ENCODE peak calls at places on chromosomes 5 and 9, in eight cellular contexts. One of them, this sample, is unnamed.

GRCh38 chr5:141876628-141877477 is 1.4 kb downstream of the PCDH1 start:
- DNase-seq in posterior cingulate gyrus: no peak
- DNase-seq in fibroblast of mammary gland: no peak
- DNase-seq in NCI-H1436: no peak
- DNase-seq in DMS153: no peak
- DNase-seq in fibroblast of the conjunctiva: no peak
- DNase-seq in AG08395: no peak
- DNase-seq in astrocyte of the cerebellum: no peak
- DNase-seq in this sample: no peak

GRCh38 chr5:76457685-76458491 is 54.8 kb downstream of the IQGAP2 start:
- DNase-seq in posterior cingulate gyrus: no peak
- DNase-seq in fibroblast of mammary gland: no peak
- DNase-seq in NCI-H1436: no peak
- DNase-seq in DMS153: no peak
- DNase-seq in fibroblast of the conjunctiva: no peak
- DNase-seq in AG08395: no peak
- DNase-seq in astrocyte of the cerebellum: no peak
- DNase-seq in this sample: no peak

GRCh38 chr9:115341401-115341800 is 223.4 kb upstream of the TNC start:
- DNase-seq in posterior cingulate gyrus: no peak
- DNase-seq in fibroblast of mammary gland: peak
- DNase-seq in NCI-H1436: no peak
- DNase-seq in DMS153: no peak
- DNase-seq in fibroblast of the conjunctiva: peak
- DNase-seq in AG08395: peak
- DNase-seq in astrocyte of the cerebellum: no peak
- DNase-seq in this sample: no peak

GRCh38 chr5:912356-913091 is 19.8 kb downstream of the TRIP13 start:
- DNase-seq in posterior cingulate gyrus: peak
- DNase-seq in fibroblast of mammary gland: peak
- DNase-seq in NCI-H1436: peak
- DNase-seq in DMS153: peak
- DNase-seq in fibroblast of the conjunctiva: peak
- DNase-seq in AG08395: no peak
- DNase-seq in astrocyte of the cerebellum: peak
- DNase-seq in this sample: no peak

GRCh38 chr5:123090641-123091257 is 1.7 kb downstream of the PRDM6 start:
- DNase-seq in posterior cingulate gyrus: no peak
- DNase-seq in fibroblast of mammary gland: no peak
- DNase-seq in NCI-H1436: no peak
- DNase-seq in DMS153: no peak
- DNase-seq in fibroblast of the conjunctiva: no peak
- DNase-seq in AG08395: no peak
- DNase-seq in astrocyte of the cerebellum: no peak
- DNase-seq in this sample: no peak

GRCh38 chr5:157057459-157058370 is 1.2 kb downstream of the HAVCR1 start:
- DNase-seq in posterior cingulate gyrus: no peak
- DNase-seq in fibroblast of mammary gland: peak
- DNase-seq in NCI-H1436: no peak
- DNase-seq in DMS153: no peak
- DNase-seq in fibroblast of the conjunctiva: no peak
- DNase-seq in AG08395: no peak
- DNase-seq in astrocyte of the cerebellum: no peak
- DNase-seq in this sample: peak

GRCh38 chr5:155729684-155730059 is 597.3 kb upstream of the SGCD start:
- DNase-seq in posterior cingulate gyrus: peak
- DNase-seq in fibroblast of mammary gland: no peak
- DNase-seq in NCI-H1436: no peak
- DNase-seq in DMS153: no peak
- DNase-seq in fibroblast of the conjunctiva: no peak
- DNase-seq in AG08395: peak
- DNase-seq in astrocyte of the cerebellum: no peak
- DNase-seq in this sample: peak

GRCh38 chr5:5278815-5279381 is 138.8 kb downstream of the ADAMTS16 start:
- DNase-seq in posterior cingulate gyrus: no peak
- DNase-seq in fibroblast of mammary gland: no peak
- DNase-seq in NCI-H1436: no peak
- DNase-seq in DMS153: no peak
- DNase-seq in fibroblast of the conjunctiva: no peak
- DNase-seq in AG08395: no peak
- DNase-seq in astrocyte of the cerebellum: no peak
- DNase-seq in this sample: no peak

GRCh38 chr9:69649566-69650260 is 22.5 kb downstream of the APBA1 start:
- DNase-seq in posterior cingulate gyrus: no peak
- DNase-seq in fibroblast of mammary gland: peak
- DNase-seq in NCI-H1436: no peak
- DNase-seq in DMS153: no peak
- DNase-seq in fibroblast of the conjunctiva: no peak
- DNase-seq in AG08395: peak
- DNase-seq in astrocyte of the cerebellum: no peak
- DNase-seq in this sample: no peak

GRCh38 chr5:145697251-145698016 is 137.7 kb downstream of the PRELID2 start:
- DNase-seq in posterior cingulate gyrus: no peak
- DNase-seq in fibroblast of mammary gland: peak
- DNase-seq in NCI-H1436: no peak
- DNase-seq in DMS153: no peak
- DNase-seq in fibroblast of the conjunctiva: peak
- DNase-seq in AG08395: peak
- DNase-seq in astrocyte of the cerebellum: peak
- DNase-seq in this sample: no peak

GRCh38 chr9:118059520-118060278 is 355.5 kb downstream of the TLR4 start:
- DNase-seq in posterior cingulate gyrus: no peak
- DNase-seq in fibroblast of mammary gland: peak
- DNase-seq in NCI-H1436: peak
- DNase-seq in DMS153: no peak
- DNase-seq in fibroblast of the conjunctiva: no peak
- DNase-seq in AG08395: no peak
- DNase-seq in astrocyte of the cerebellum: peak
- DNase-seq in this sample: no peak

GRCh38 chr9:20479419-20480155 is 142.7 kb downstream of the MLLT3 start:
- DNase-seq in posterior cingulate gyrus: no peak
- DNase-seq in fibroblast of mammary gland: peak
- DNase-seq in NCI-H1436: no peak
- DNase-seq in DMS153: no peak
- DNase-seq in fibroblast of the conjunctiva: no peak
- DNase-seq in AG08395: no peak
- DNase-seq in astrocyte of the cerebellum: no peak
- DNase-seq in this sample: no peak

GRCh38 chr9:78366827-78367226 is 69.9 kb downstream of the PSAT1 start:
- DNase-seq in posterior cingulate gyrus: no peak
- DNase-seq in fibroblast of mammary gland: no peak
- DNase-seq in NCI-H1436: no peak
- DNase-seq in DMS153: no peak
- DNase-seq in fibroblast of the conjunctiva: no peak
- DNase-seq in AG08395: no peak
- DNase-seq in astrocyte of the cerebellum: peak
- DNase-seq in this sample: no peak

GRCh38 chr5:126450388-126450787 is 27.2 kb downstream of the GRAMD2B start:
- DNase-seq in posterior cingulate gyrus: no peak
- DNase-seq in fibroblast of mammary gland: no peak
- DNase-seq in NCI-H1436: no peak
- DNase-seq in DMS153: no peak
- DNase-seq in fibroblast of the conjunctiva: no peak
- DNase-seq in AG08395: no peak
- DNase-seq in astrocyte of the cerebellum: no peak
- DNase-seq in this sample: no peak

GRCh38 chr5:1382248-1382700 is 37.4 kb upstream of the CLPTM1L start:
- DNase-seq in posterior cingulate gyrus: no peak
- DNase-seq in fibroblast of mammary gland: no peak
- DNase-seq in NCI-H1436: no peak
- DNase-seq in DMS153: no peak
- DNase-seq in fibroblast of the conjunctiva: no peak
- DNase-seq in AG08395: no peak
- DNase-seq in astrocyte of the cerebellum: no peak
- DNase-seq in this sample: no peak

GRCh38 chr5:170087168-170087817 is 18.4 kb upstream of the FOXI1 start:
- DNase-seq in posterior cingulate gyrus: no peak
- DNase-seq in fibroblast of mammary gland: no peak
- DNase-seq in NCI-H1436: no peak
- DNase-seq in DMS153: no peak
- DNase-seq in fibroblast of the conjunctiva: no peak
- DNase-seq in AG08395: no peak
- DNase-seq in astrocyte of the cerebellum: no peak
- DNase-seq in this sample: no peak

GRCh38 chr5:93055556-93055955 is 525.5 kb downstream of the NR2F1-AS1 start:
- DNase-seq in posterior cingulate gyrus: no peak
- DNase-seq in fibroblast of mammary gland: peak
- DNase-seq in NCI-H1436: no peak
- DNase-seq in DMS153: no peak
- DNase-seq in fibroblast of the conjunctiva: no peak
- DNase-seq in AG08395: no peak
- DNase-seq in astrocyte of the cerebellum: no peak
- DNase-seq in this sample: no peak

GRCh38 chr5:178057839-178058238 is 55.5 kb upstream of the N4BP3 start:
- DNase-seq in posterior cingulate gyrus: no peak
- DNase-seq in fibroblast of mammary gland: no peak
- DNase-seq in NCI-H1436: no peak
- DNase-seq in DMS153: no peak
- DNase-seq in fibroblast of the conjunctiva: no peak
- DNase-seq in AG08395: no peak
- DNase-seq in astrocyte of the cerebellum: no peak
- DNase-seq in this sample: no peak

This sample was measured in NCI-H2171.